ENCODE peak calls at places on chromosomes 3 and 15, in seven cellular contexts. N is endothelial cell, F is psoas muscle, X is endodermal cell, D is foreskin keratinocyte, Y is cardiac muscle cell, O is AG04449. J is an unnamed sample.

GRCh38 chr15:42155546-42156265 is 730 bp downstream of the PLA2G4F start:
- DNase-seq in N (no peak), F (no peak), X (no peak), D (peak), Y (no peak), O (no peak), J (no peak)

GRCh38 chr3:17260257-17260656 is 375.5 kb downstream of the PLCL2 start:
- DNase-seq in N (no peak), F (no peak), X (no peak), D (no peak), Y (no peak), O (no peak), J (no peak)

GRCh38 chr3:184260571-184261269 is 633 bp downstream of the CAMK2N2 start:
- DNase-seq in N (no peak), F (no peak), X (peak), D (no peak), Y (no peak), O (no peak), J (no peak)

GRCh38 chr3:160400631-160401150 is 1.2 kb downstream of the SMC4 start:
- DNase-seq in N (peak), F (peak), X (peak), D (no peak), Y (peak), O (no peak), J (peak)

GRCh38 chr15:66080791-66081475 is 172.6 kb downstream of the MEGF11 start:
- DNase-seq in N (peak), F (no peak), X (peak), D (peak), Y (peak), O (peak), J (no peak)

GRCh38 chr3:129603561-129603942 is 2.9 kb downstream of the PLXND1 start:
- DNase-seq in N (no peak), F (no peak), X (no peak), D (no peak), Y (no peak), O (no peak), J (no peak)

GRCh38 chr3:160003520-160004128 is 15.0 kb downstream of the IL12A start:
- DNase-seq in N (peak), F (peak), X (peak), D (peak), Y (peak), O (no peak), J (no peak)

GRCh38 chr3:98563661-98564281 is 29.6 kb downstream of the CPOX start:
- DNase-seq in N (no peak), F (no peak), X (no peak), D (peak), Y (peak), O (peak), J (no peak)

GRCh38 chr3:124760601-124761000 is 30.3 kb downstream of the UMPS start:
- DNase-seq in N (no peak), F (no peak), X (no peak), D (peak), Y (peak), O (peak), J (no peak)

GRCh38 chr15:85955501-85956391 is 123.9 kb upstream of the AGBL1 start:
- DNase-seq in N (no peak), F (no peak), X (no peak), D (peak), Y (no peak), O (no peak), J (no peak)

GRCh38 chr15:27665002-27665401 is 434.1 kb downstream of the OCA2 start:
- DNase-seq in N (no peak), F (no peak), X (no peak), D (no peak), Y (no peak), O (no peak), J (no peak)

GRCh38 chr3:123745184-123745855 is 138.8 kb downstream of the MYLK start:
- DNase-seq in N (no peak), F (no peak), X (no peak), D (no peak), Y (peak), O (no peak), J (no peak)
- TF ChIP-seq CTCF in N (no peak), F (no peak), X (peak), D (peak), Y (peak), O (no peak), J (peak)

GRCh38 chr3:72100626-72101187 is 315.8 kb upstream of the PROK2 start:
- DNase-seq in N (peak), F (peak), X (peak), D (peak), Y (peak), O (peak), J (peak)
- TF ChIP-seq CTCF in N (no peak), F (no peak), X (peak), D (no peak), Y (no peak), O (no peak), J (no peak)

GRCh38 chr3:186529204-186529999 is 14.8 kb downstream of the CRYGS start:
- DNase-seq in N (no peak), F (no peak), X (no peak), D (no peak), Y (no peak), O (no peak), J (no peak)
- TF ChIP-seq CTCF in N (no peak), F (no peak), X (peak), D (peak), Y (no peak), O (no peak), J (peak)

DNA sequence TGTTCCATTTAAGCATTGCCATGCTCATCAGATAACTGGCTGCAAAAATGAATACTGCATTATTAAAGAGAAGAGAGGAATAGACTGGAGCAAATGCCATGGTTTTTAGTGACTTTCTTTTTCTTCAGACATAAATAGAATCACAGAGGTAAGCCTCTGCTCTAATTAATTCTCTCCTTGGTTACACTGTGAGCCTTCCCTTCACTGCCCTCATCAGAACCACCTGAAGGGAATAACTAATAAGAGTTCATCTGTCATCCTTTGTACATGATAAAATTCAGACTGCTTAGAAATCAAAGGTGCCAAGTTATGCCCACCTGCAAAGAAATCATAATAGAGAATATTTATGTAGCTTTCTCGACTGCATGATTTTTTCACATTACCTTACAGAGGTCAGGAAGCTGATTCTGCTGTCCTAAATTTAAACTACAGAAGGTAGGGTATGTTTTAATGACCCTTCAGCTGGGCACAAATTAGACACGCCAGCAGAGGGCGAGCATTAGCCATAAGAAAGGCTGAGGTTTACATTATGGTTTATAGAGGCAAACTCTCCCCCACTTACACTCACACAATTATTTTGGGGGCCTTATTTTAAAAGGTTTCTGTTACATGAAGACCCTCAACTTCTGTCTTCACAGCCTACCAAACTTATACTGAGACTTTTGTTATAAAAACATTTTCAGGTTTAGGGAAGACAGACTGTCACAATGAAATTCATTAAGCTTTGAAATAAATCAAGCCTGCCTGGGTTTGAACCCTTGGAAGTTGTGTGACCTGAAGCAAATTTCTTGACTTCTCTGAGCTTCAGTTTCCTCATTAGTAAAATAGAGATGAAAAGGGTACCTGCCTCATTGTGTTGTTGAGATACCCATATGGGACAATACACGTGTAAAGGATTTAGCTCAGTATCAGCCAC is 15.3 kb upstream of the UNC13C start:
- DNase-seq in N (peak), F (no peak), X (peak), D (peak), Y (peak), O (no peak), J (no peak)
- TF ChIP-seq CTCF in N (peak), F (peak), X (peak), D (peak), Y (peak), O (no peak), J (peak)

GRCh38 chr3:180693656-180694055 is 14.4 kb upstream of the CCDC39 start:
- DNase-seq in N (no peak), F (no peak), X (no peak), D (no peak), Y (no peak), O (no peak), J (no peak)

GRCh38 chr3:180684807-180685206 is 5.5 kb upstream of the CCDC39 start:
- DNase-seq in N (no peak), F (no peak), X (peak), D (no peak), Y (no peak), O (no peak), J (no peak)

GRCh38 chr3:180690061-180690460 is 10.8 kb upstream of the CCDC39 start:
- DNase-seq in N (no peak), F (no peak), X (no peak), D (no peak), Y (no peak), O (no peak), J (no peak)
- TF ChIP-seq CTCF in N (no peak), F (no peak), X (peak), D (peak), Y (no peak), O (no peak), J (peak)

J was measured in type B pancreatic cell.